ENCODE peak calls at places on chromosomes 13 and 19, in nine cellular contexts. One of them, this sample, is unnamed.

GRCh38 chr13:113337976-113338375 is 26.0 kb downstream of the GRTP1 start:
- DNase-seq in dorsolateral prefrontal cortex: no peak
- DNase-seq in activated CD4-positive, alpha-beta T cell treated with anti-CD3 and anti-CD28 coated beads, Interleukin-2, amount 50 U/mL, for 1 hour: no peak
- DNase-seq in Calu3: no peak
- DNase-seq in stimulated activated CD8-positive, alpha-beta memory T cell treated with anti-CD3 and anti-CD28 coated beads, Interleukin-2, amount 100 ng/mL, for 48 hours: no peak
- DNase-seq in stimulated activated naive CD4-positive, alpha-beta T cell: no peak
- DNase-seq in SW480: no peak
- DNase-seq in heart left ventricle: no peak
- DNase-seq in ascending aorta: no peak
- DNase-seq in this sample: no peak

GRCh38 chr13:114226088-114226487 is 8.6 kb upstream of the CDC16 start:
- DNase-seq in ascending aorta: no peak
- DNase-seq in SW480: no peak
- DNase-seq in stimulated activated naive CD4-positive, alpha-beta T cell: peak
- DNase-seq in heart left ventricle: no peak
- DNase-seq in Calu3: no peak
- DNase-seq in activated CD4-positive, alpha-beta T cell treated with anti-CD3 and anti-CD28 coated beads, Interleukin-2, amount 50 U/mL, for 1 hour: peak
- DNase-seq in stimulated activated CD8-positive, alpha-beta memory T cell treated with anti-CD3 and anti-CD28 coated beads, Interleukin-2, amount 100 ng/mL, for 48 hours: no peak
- DNase-seq in dorsolateral prefrontal cortex: no peak
- DNase-seq in this sample: no peak

GRCh38 chr13:66558511-66558910 is 671.6 kb downstream of the PCDH9 start:
- DNase-seq in heart left ventricle: no peak
- DNase-seq in stimulated activated CD8-positive, alpha-beta memory T cell treated with anti-CD3 and anti-CD28 coated beads, Interleukin-2, amount 100 ng/mL, for 48 hours: no peak
- DNase-seq in ascending aorta: no peak
- DNase-seq in SW480: no peak
- DNase-seq in stimulated activated naive CD4-positive, alpha-beta T cell: no peak
- DNase-seq in activated CD4-positive, alpha-beta T cell treated with anti-CD3 and anti-CD28 coated beads, Interleukin-2, amount 50 U/mL, for 1 hour: no peak
- DNase-seq in Calu3: no peak
- DNase-seq in dorsolateral prefrontal cortex: no peak
- DNase-seq in this sample: no peak

GRCh38 chr13:23554000-23554399 is 16.2 kb upstream of the TNFRSF19 start:
- DNase-seq in dorsolateral prefrontal cortex: no peak
- DNase-seq in activated CD4-positive, alpha-beta T cell treated with anti-CD3 and anti-CD28 coated beads, Interleukin-2, amount 50 U/mL, for 1 hour: no peak
- DNase-seq in Calu3: no peak
- DNase-seq in stimulated activated CD8-positive, alpha-beta memory T cell treated with anti-CD3 and anti-CD28 coated beads, Interleukin-2, amount 100 ng/mL, for 48 hours: no peak
- DNase-seq in SW480: no peak
- DNase-seq in stimulated activated naive CD4-positive, alpha-beta T cell: no peak
- DNase-seq in ascending aorta: no peak
- DNase-seq in heart left ventricle: no peak
- DNase-seq in this sample: no peak

GRCh38 chr19:28905996-28906395 is 307.0 kb downstream of the UQCRFS1 start:
- DNase-seq in heart left ventricle: no peak
- DNase-seq in stimulated activated naive CD4-positive, alpha-beta T cell: no peak
- DNase-seq in dorsolateral prefrontal cortex: no peak
- DNase-seq in stimulated activated CD8-positive, alpha-beta memory T cell treated with anti-CD3 and anti-CD28 coated beads, Interleukin-2, amount 100 ng/mL, for 48 hours: no peak
- DNase-seq in Calu3: no peak
- DNase-seq in activated CD4-positive, alpha-beta T cell treated with anti-CD3 and anti-CD28 coated beads, Interleukin-2, amount 50 U/mL, for 1 hour: no peak
- DNase-seq in ascending aorta: no peak
- DNase-seq in SW480: no peak
- DNase-seq in this sample: no peak

GRCh38 chr13:50149932-50150331 is 134.7 kb downstream of the KCNRG start:
- DNase-seq in stimulated activated naive CD4-positive, alpha-beta T cell: no peak
- DNase-seq in ascending aorta: no peak
- DNase-seq in activated CD4-positive, alpha-beta T cell treated with anti-CD3 and anti-CD28 coated beads, Interleukin-2, amount 50 U/mL, for 1 hour: no peak
- DNase-seq in SW480: no peak
- DNase-seq in stimulated activated CD8-positive, alpha-beta memory T cell treated with anti-CD3 and anti-CD28 coated beads, Interleukin-2, amount 100 ng/mL, for 48 hours: no peak
- DNase-seq in heart left ventricle: peak
- DNase-seq in dorsolateral prefrontal cortex: no peak
- DNase-seq in Calu3: no peak
- DNase-seq in this sample: peak

GRCh38 chr19:13796301-13797057 is 1.2 kb downstream of the ZSWIM4 start:
- DNase-seq in dorsolateral prefrontal cortex: no peak
- DNase-seq in Calu3: peak
- DNase-seq in stimulated activated CD8-positive, alpha-beta memory T cell treated with anti-CD3 and anti-CD28 coated beads, Interleukin-2, amount 100 ng/mL, for 48 hours: no peak
- DNase-seq in ascending aorta: peak
- DNase-seq in stimulated activated naive CD4-positive, alpha-beta T cell: no peak
- DNase-seq in activated CD4-positive, alpha-beta T cell treated with anti-CD3 and anti-CD28 coated beads, Interleukin-2, amount 50 U/mL, for 1 hour: no peak
- DNase-seq in heart left ventricle: peak
- DNase-seq in SW480: peak
- DNase-seq in this sample: no peak

GRCh38 chr19:45446295-45446694 is 21.5 kb upstream of the FOSB start:
- DNase-seq in SW480: peak
- DNase-seq in Calu3: peak
- DNase-seq in heart left ventricle: no peak
- DNase-seq in dorsolateral prefrontal cortex: no peak
- DNase-seq in stimulated activated CD8-positive, alpha-beta memory T cell treated with anti-CD3 and anti-CD28 coated beads, Interleukin-2, amount 100 ng/mL, for 48 hours: no peak
- DNase-seq in stimulated activated naive CD4-positive, alpha-beta T cell: no peak
- DNase-seq in ascending aorta: no peak
- DNase-seq in activated CD4-positive, alpha-beta T cell treated with anti-CD3 and anti-CD28 coated beads, Interleukin-2, amount 50 U/mL, for 1 hour: no peak
- DNase-seq in this sample: no peak

GRCh38 chr13:77729502-77730221 is 32.2 kb downstream of the SLAIN1 start:
- DNase-seq in Calu3: no peak
- DNase-seq in activated CD4-positive, alpha-beta T cell treated with anti-CD3 and anti-CD28 coated beads, Interleukin-2, amount 50 U/mL, for 1 hour: no peak
- DNase-seq in stimulated activated CD8-positive, alpha-beta memory T cell treated with anti-CD3 and anti-CD28 coated beads, Interleukin-2, amount 100 ng/mL, for 48 hours: no peak
- DNase-seq in dorsolateral prefrontal cortex: no peak
- DNase-seq in SW480: no peak
- DNase-seq in heart left ventricle: no peak
- DNase-seq in stimulated activated naive CD4-positive, alpha-beta T cell: no peak
- DNase-seq in ascending aorta: no peak
- DNase-seq in this sample: no peak

GRCh38 chr13:45136741-45137500 is 16.6 kb downstream of the GTF2F2 start:
- DNase-seq in Calu3: no peak
- DNase-seq in stimulated activated naive CD4-positive, alpha-beta T cell: no peak
- DNase-seq in dorsolateral prefrontal cortex: no peak
- DNase-seq in stimulated activated CD8-positive, alpha-beta memory T cell treated with anti-CD3 and anti-CD28 coated beads, Interleukin-2, amount 100 ng/mL, for 48 hours: no peak
- DNase-seq in activated CD4-positive, alpha-beta T cell treated with anti-CD3 and anti-CD28 coated beads, Interleukin-2, amount 50 U/mL, for 1 hour: no peak
- DNase-seq in heart left ventricle: no peak
- DNase-seq in ascending aorta: no peak
- DNase-seq in SW480: no peak
- DNase-seq in this sample: no peak

GRCh38 chr13:97660488-97661086 is 226.6 kb downstream of the RAP2A start:
- DNase-seq in SW480: no peak
- DNase-seq in Calu3: no peak
- DNase-seq in activated CD4-positive, alpha-beta T cell treated with anti-CD3 and anti-CD28 coated beads, Interleukin-2, amount 50 U/mL, for 1 hour: no peak
- DNase-seq in heart left ventricle: peak
- DNase-seq in dorsolateral prefrontal cortex: no peak
- DNase-seq in stimulated activated naive CD4-positive, alpha-beta T cell: no peak
- DNase-seq in stimulated activated CD8-positive, alpha-beta memory T cell treated with anti-CD3 and anti-CD28 coated beads, Interleukin-2, amount 100 ng/mL, for 48 hours: no peak
- DNase-seq in ascending aorta: no peak
- DNase-seq in this sample: no peak

GRCh38 chr13:109727251-109727650 is 59.1 kb downstream of the IRS2 start:
- DNase-seq in SW480: no peak
- DNase-seq in heart left ventricle: no peak
- DNase-seq in dorsolateral prefrontal cortex: no peak
- DNase-seq in stimulated activated CD8-positive, alpha-beta memory T cell treated with anti-CD3 and anti-CD28 coated beads, Interleukin-2, amount 100 ng/mL, for 48 hours: no peak
- DNase-seq in Calu3: no peak
- DNase-seq in ascending aorta: no peak
- DNase-seq in activated CD4-positive, alpha-beta T cell treated with anti-CD3 and anti-CD28 coated beads, Interleukin-2, amount 50 U/mL, for 1 hour: no peak
- DNase-seq in stimulated activated naive CD4-positive, alpha-beta T cell: no peak
- DNase-seq in this sample: no peak

GRCh38 chr13:110392510-110393233 is 85.6 kb downstream of the COL4A2 start:
- DNase-seq in ascending aorta: no peak
- DNase-seq in Calu3: no peak
- DNase-seq in activated CD4-positive, alpha-beta T cell treated with anti-CD3 and anti-CD28 coated beads, Interleukin-2, amount 50 U/mL, for 1 hour: no peak
- DNase-seq in dorsolateral prefrontal cortex: no peak
- DNase-seq in SW480: no peak
- DNase-seq in stimulated activated CD8-positive, alpha-beta memory T cell treated with anti-CD3 and anti-CD28 coated beads, Interleukin-2, amount 100 ng/mL, for 48 hours: no peak
- DNase-seq in stimulated activated naive CD4-positive, alpha-beta T cell: no peak
- DNase-seq in heart left ventricle: no peak
- DNase-seq in this sample: no peak

GRCh38 chr19:31312004-31312403 is 37.2 kb downstream of the TSHZ3 start:
- DNase-seq in stimulated activated CD8-positive, alpha-beta memory T cell treated with anti-CD3 and anti-CD28 coated beads, Interleukin-2, amount 100 ng/mL, for 48 hours: peak
- DNase-seq in activated CD4-positive, alpha-beta T cell treated with anti-CD3 and anti-CD28 coated beads, Interleukin-2, amount 50 U/mL, for 1 hour: no peak
- DNase-seq in SW480: no peak
- DNase-seq in heart left ventricle: peak
- DNase-seq in ascending aorta: no peak
- DNase-seq in stimulated activated naive CD4-positive, alpha-beta T cell: no peak
- DNase-seq in Calu3: no peak
- DNase-seq in dorsolateral prefrontal cortex: no peak
- DNase-seq in this sample: no peak

GRCh38 chr19:14048439-14049153 is 13.3 kb downstream of the PALM3 start:
- DNase-seq in Calu3: peak
- DNase-seq in ascending aorta: no peak
- DNase-seq in stimulated activated naive CD4-positive, alpha-beta T cell: peak
- DNase-seq in dorsolateral prefrontal cortex: no peak
- DNase-seq in stimulated activated CD8-positive, alpha-beta memory T cell treated with anti-CD3 and anti-CD28 coated beads, Interleukin-2, amount 100 ng/mL, for 48 hours: peak
- DNase-seq in heart left ventricle: peak
- DNase-seq in activated CD4-positive, alpha-beta T cell treated with anti-CD3 and anti-CD28 coated beads, Interleukin-2, amount 50 U/mL, for 1 hour: peak
- DNase-seq in SW480: no peak
- DNase-seq in this sample: peak

GRCh38 chr13:112066624-112067004 is 335 bp upstream of the SOX1 start:
- DNase-seq in stimulated activated naive CD4-positive, alpha-beta T cell: peak
- DNase-seq in ascending aorta: no peak
- DNase-seq in stimulated activated CD8-positive, alpha-beta memory T cell treated with anti-CD3 and anti-CD28 coated beads, Interleukin-2, amount 100 ng/mL, for 48 hours: peak
- DNase-seq in SW480: peak
- DNase-seq in Calu3: no peak
- DNase-seq in dorsolateral prefrontal cortex: peak
- DNase-seq in activated CD4-positive, alpha-beta T cell treated with anti-CD3 and anti-CD28 coated beads, Interleukin-2, amount 50 U/mL, for 1 hour: peak
- DNase-seq in heart left ventricle: peak
- DNase-seq in this sample: peak

GRCh38 chr13:19072543-19072942 is 109.1 kb downstream of the TUBA3C start:
- DNase-seq in stimulated activated CD8-positive, alpha-beta memory T cell treated with anti-CD3 and anti-CD28 coated beads, Interleukin-2, amount 100 ng/mL, for 48 hours: no peak
- DNase-seq in dorsolateral prefrontal cortex: no peak
- DNase-seq in ascending aorta: no peak
- DNase-seq in heart left ventricle: no peak
- DNase-seq in activated CD4-positive, alpha-beta T cell treated with anti-CD3 and anti-CD28 coated beads, Interleukin-2, amount 50 U/mL, for 1 hour: no peak
- DNase-seq in Calu3: no peak
- DNase-seq in SW480: no peak
- DNase-seq in stimulated activated naive CD4-positive, alpha-beta T cell: no peak
- DNase-seq in this sample: no peak

GRCh38 chr13:32164622-32165268 is 133.2 kb downstream of the FRY start:
- DNase-seq in activated CD4-positive, alpha-beta T cell treated with anti-CD3 and anti-CD28 coated beads, Interleukin-2, amount 50 U/mL, for 1 hour: no peak
- DNase-seq in stimulated activated naive CD4-positive, alpha-beta T cell: peak
- DNase-seq in Calu3: peak
- DNase-seq in ascending aorta: no peak
- DNase-seq in dorsolateral prefrontal cortex: peak
- DNase-seq in heart left ventricle: no peak
- DNase-seq in SW480: peak
- DNase-seq in stimulated activated CD8-positive, alpha-beta memory T cell treated with anti-CD3 and anti-CD28 coated beads, Interleukin-2, amount 100 ng/mL, for 48 hours: no peak
- DNase-seq in this sample: peak

GRCh38 chr13:99256709-99257108 is 1.5 kb downstream of the GPR18 start:
- DNase-seq in activated CD4-positive, alpha-beta T cell treated with anti-CD3 and anti-CD28 coated beads, Interleukin-2, amount 50 U/mL, for 1 hour: no peak
- DNase-seq in Calu3: no peak
- DNase-seq in stimulated activated naive CD4-positive, alpha-beta T cell: no peak
- DNase-seq in dorsolateral prefrontal cortex: no peak
- DNase-seq in ascending aorta: no peak
- DNase-seq in heart left ventricle: no peak
- DNase-seq in SW480: no peak
- DNase-seq in stimulated activated CD8-positive, alpha-beta memory T cell treated with anti-CD3 and anti-CD28 coated beads, Interleukin-2, amount 100 ng/mL, for 48 hours: no peak
- DNase-seq in this sample: no peak

GRCh38 chr13:37070956-37071355 is 11.5 kb upstream of the SUPT20H start:
- DNase-seq in SW480: no peak
- DNase-seq in stimulated activated CD8-positive, alpha-beta memory T cell treated with anti-CD3 and anti-CD28 coated beads, Interleukin-2, amount 100 ng/mL, for 48 hours: no peak
- DNase-seq in activated CD4-positive, alpha-beta T cell treated with anti-CD3 and anti-CD28 coated beads, Interleukin-2, amount 50 U/mL, for 1 hour: no peak
- DNase-seq in ascending aorta: no peak
- DNase-seq in heart left ventricle: no peak
- DNase-seq in stimulated activated naive CD4-positive, alpha-beta T cell: no peak
- DNase-seq in Calu3: no peak
- DNase-seq in dorsolateral prefrontal cortex: no peak
- DNase-seq in this sample: no peak

GRCh38 chr13:43204591-43204990 is 181.2 kb downstream of the DNAJC15 start:
- DNase-seq in activated CD4-positive, alpha-beta T cell treated with anti-CD3 and anti-CD28 coated beads, Interleukin-2, amount 50 U/mL, for 1 hour: no peak
- DNase-seq in SW480: no peak
- DNase-seq in Calu3: no peak
- DNase-seq in dorsolateral prefrontal cortex: no peak
- DNase-seq in stimulated activated naive CD4-positive, alpha-beta T cell: no peak
- DNase-seq in ascending aorta: no peak
- DNase-seq in stimulated activated CD8-positive, alpha-beta memory T cell treated with anti-CD3 and anti-CD28 coated beads, Interleukin-2, amount 100 ng/mL, for 48 hours: no peak
- DNase-seq in heart left ventricle: no peak
- DNase-seq in this sample: no peak

GRCh38 chr13:76153239-76153638 is 517.1 kb downstream of the LMO7 start:
- DNase-seq in dorsolateral prefrontal cortex: no peak
- DNase-seq in activated CD4-positive, alpha-beta T cell treated with anti-CD3 and anti-CD28 coated beads, Interleukin-2, amount 50 U/mL, for 1 hour: no peak
- DNase-seq in heart left ventricle: no peak
- DNase-seq in stimulated activated naive CD4-positive, alpha-beta T cell: no peak
- DNase-seq in Calu3: no peak
- DNase-seq in stimulated activated CD8-positive, alpha-beta memory T cell treated with anti-CD3 and anti-CD28 coated beads, Interleukin-2, amount 100 ng/mL, for 48 hours: no peak
- DNase-seq in ascending aorta: no peak
- DNase-seq in SW480: no peak
- DNase-seq in this sample: no peak

GRCh38 chr13:95793018-95793555 is 116.1 kb downstream of the DNAJC3 start:
- DNase-seq in Calu3: no peak
- DNase-seq in stimulated activated naive CD4-positive, alpha-beta T cell: no peak
- DNase-seq in stimulated activated CD8-positive, alpha-beta memory T cell treated with anti-CD3 and anti-CD28 coated beads, Interleukin-2, amount 100 ng/mL, for 48 hours: no peak
- DNase-seq in activated CD4-positive, alpha-beta T cell treated with anti-CD3 and anti-CD28 coated beads, Interleukin-2, amount 50 U/mL, for 1 hour: no peak
- DNase-seq in SW480: no peak
- DNase-seq in ascending aorta: no peak
- DNase-seq in dorsolateral prefrontal cortex: no peak
- DNase-seq in heart left ventricle: no peak
- DNase-seq in this sample: no peak

GRCh38 chr13:25923217-25924085 is 128.4 kb downstream of the SHISA2 start:
- DNase-seq in SW480: no peak
- DNase-seq in activated CD4-positive, alpha-beta T cell treated with anti-CD3 and anti-CD28 coated beads, Interleukin-2, amount 50 U/mL, for 1 hour: no peak
- DNase-seq in ascending aorta: no peak
- DNase-seq in Calu3: no peak
- DNase-seq in stimulated activated CD8-positive, alpha-beta memory T cell treated with anti-CD3 and anti-CD28 coated beads, Interleukin-2, amount 100 ng/mL, for 48 hours: no peak
- DNase-seq in stimulated activated naive CD4-positive, alpha-beta T cell: no peak
- DNase-seq in dorsolateral prefrontal cortex: no peak
- DNase-seq in heart left ventricle: no peak
- DNase-seq in this sample: no peak

GRCh38 chr19:39199025-39199424 is 2.3 kb downstream of the NCCRP1 start:
- DNase-seq in SW480: no peak
- DNase-seq in activated CD4-positive, alpha-beta T cell treated with anti-CD3 and anti-CD28 coated beads, Interleukin-2, amount 50 U/mL, for 1 hour: no peak
- DNase-seq in heart left ventricle: no peak
- DNase-seq in Calu3: no peak
- DNase-seq in dorsolateral prefrontal cortex: peak
- DNase-seq in stimulated activated naive CD4-positive, alpha-beta T cell: no peak
- DNase-seq in ascending aorta: no peak
- DNase-seq in stimulated activated CD8-positive, alpha-beta memory T cell treated with anti-CD3 and anti-CD28 coated beads, Interleukin-2, amount 100 ng/mL, for 48 hours: no peak
- DNase-seq in this sample: no peak

GRCh38 chr19:30536975-30537374 is 164.8 kb downstream of the ZNF536 start:
- DNase-seq in Calu3: no peak
- DNase-seq in dorsolateral prefrontal cortex: no peak
- DNase-seq in stimulated activated naive CD4-positive, alpha-beta T cell: no peak
- DNase-seq in SW480: no peak
- DNase-seq in heart left ventricle: no peak
- DNase-seq in ascending aorta: no peak
- DNase-seq in stimulated activated CD8-positive, alpha-beta memory T cell treated with anti-CD3 and anti-CD28 coated beads, Interleukin-2, amount 100 ng/mL, for 48 hours: no peak
- DNase-seq in activated CD4-positive, alpha-beta T cell treated with anti-CD3 and anti-CD28 coated beads, Interleukin-2, amount 50 U/mL, for 1 hour: no peak
- DNase-seq in this sample: no peak

GRCh38 chr19:35266904-35267817 is 1.6 kb upstream of the USF2 start:
- DNase-seq in ascending aorta: no peak
- DNase-seq in heart left ventricle: peak
- DNase-seq in activated CD4-positive, alpha-beta T cell treated with anti-CD3 and anti-CD28 coated beads, Interleukin-2, amount 50 U/mL, for 1 hour: peak
- DNase-seq in SW480: peak
- DNase-seq in Calu3: no peak
- DNase-seq in dorsolateral prefrontal cortex: no peak
- DNase-seq in stimulated activated CD8-positive, alpha-beta memory T cell treated with anti-CD3 and anti-CD28 coated beads, Interleukin-2, amount 100 ng/mL, for 48 hours: peak
- DNase-seq in stimulated activated naive CD4-positive, alpha-beta T cell: no peak
- DNase-seq in this sample: peak

GRCh38 chr13:46748300-46748699 is 48.7 kb downstream of the ESD start:
- DNase-seq in SW480: no peak
- DNase-seq in activated CD4-positive, alpha-beta T cell treated with anti-CD3 and anti-CD28 coated beads, Interleukin-2, amount 50 U/mL, for 1 hour: no peak
- DNase-seq in heart left ventricle: no peak
- DNase-seq in stimulated activated CD8-positive, alpha-beta memory T cell treated with anti-CD3 and anti-CD28 coated beads, Interleukin-2, amount 100 ng/mL, for 48 hours: no peak
- DNase-seq in stimulated activated naive CD4-positive, alpha-beta T cell: no peak
- DNase-seq in Calu3: no peak
- DNase-seq in dorsolateral prefrontal cortex: no peak
- DNase-seq in ascending aorta: no peak
- DNase-seq in this sample: no peak

GRCh38 chr19:12796146-12797071 is 5.1 kb downstream of the JUNB start:
- DNase-seq in SW480: peak
- DNase-seq in stimulated activated naive CD4-positive, alpha-beta T cell: peak
- DNase-seq in activated CD4-positive, alpha-beta T cell treated with anti-CD3 and anti-CD28 coated beads, Interleukin-2, amount 50 U/mL, for 1 hour: peak
- DNase-seq in ascending aorta: no peak
- DNase-seq in stimulated activated CD8-positive, alpha-beta memory T cell treated with anti-CD3 and anti-CD28 coated beads, Interleukin-2, amount 100 ng/mL, for 48 hours: no peak
- DNase-seq in heart left ventricle: peak
- DNase-seq in Calu3: peak
- DNase-seq in dorsolateral prefrontal cortex: peak
- DNase-seq in this sample: peak

GRCh38 chr13:78603240-78603947 is at the start of gene POU4F1:
- DNase-seq in dorsolateral prefrontal cortex: no peak
- DNase-seq in heart left ventricle: no peak
- DNase-seq in ascending aorta: no peak
- DNase-seq in Calu3: peak
- DNase-seq in SW480: peak
- DNase-seq in stimulated activated CD8-positive, alpha-beta memory T cell treated with anti-CD3 and anti-CD28 coated beads, Interleukin-2, amount 100 ng/mL, for 48 hours: peak
- DNase-seq in stimulated activated naive CD4-positive, alpha-beta T cell: peak
- DNase-seq in activated CD4-positive, alpha-beta T cell treated with anti-CD3 and anti-CD28 coated beads, Interleukin-2, amount 50 U/mL, for 1 hour: peak
- DNase-seq in this sample: peak

GRCh38 chr19:49094505-49095482 is 9.5 kb downstream of the SNRNP70 start:
- DNase-seq in SW480: no peak
- DNase-seq in Calu3: no peak
- DNase-seq in heart left ventricle: peak
- DNase-seq in dorsolateral prefrontal cortex: peak
- DNase-seq in stimulated activated naive CD4-positive, alpha-beta T cell: no peak
- DNase-seq in ascending aorta: no peak
- DNase-seq in activated CD4-positive, alpha-beta T cell treated with anti-CD3 and anti-CD28 coated beads, Interleukin-2, amount 50 U/mL, for 1 hour: no peak
- DNase-seq in stimulated activated CD8-positive, alpha-beta memory T cell treated with anti-CD3 and anti-CD28 coated beads, Interleukin-2, amount 100 ng/mL, for 48 hours: no peak
- DNase-seq in this sample: no peak